ENCODE peak calls at places on chromosomes 12 and 14, in nine cellular contexts. J is Daoy; S is GM04503; F is stimulated activated CD4-positive, alpha-beta T cell treated with anti-CD3 and anti-CD28 coated beads, Interleukin-15, amount 100 ng/mL, for 1 hour; K is NCI-H1092 treated with DMSO at 0.1 percent for 48 hours; D is activated B cell treated with CpG ODN at 0.5 μM for 24 hours; H is Caki2; P is NCI-H774; Z is A172. L is an unnamed sample.

GRCh38 chr12:67697443-67697842 is 48.9 kb downstream of the DYRK2 start:
- DNase-seq in J (no peak), S (no peak), F (no peak), K (no peak), D (no peak), H (no peak), P (no peak), Z (no peak), L (no peak)

GRCh38 chr14:102590667-102591099 is 1.8 kb upstream of the RCOR1 start:
- DNase-seq in J (peak; percentile 66), S (no peak), F (no peak), K (no peak), D (peak; percentile 23), H (peak; percentile 22), P (no peak), Z (peak; percentile 26), L (no peak)

GRCh38 chr12:121009744-121010143 is 6.5 kb downstream of the C12orf43 start:
- DNase-seq in J (peak; percentile 32), S (no peak), F (no peak), K (no peak), D (no peak), H (peak; percentile 72), P (no peak), Z (peak; percentile 49), L (no peak)

GRCh38 chr12:53659011-53659551 is 16.8 kb downstream of the ATP5MC2 start:
- DNase-seq in J (peak; percentile 83), S (no peak), F (no peak), K (peak; percentile 87), D (no peak), H (peak; percentile 82), P (peak; percentile 81), Z (peak; percentile 68), L (no peak)

GRCh38 chr14:55131782-55132181 is 2.7 kb downstream of the LGALS3 start:
- DNase-seq in J (no peak), S (no peak), F (no peak), K (no peak), D (no peak), H (no peak), P (no peak), Z (no peak), L (no peak)

GRCh38 chr12:27083861-27084271 is 1.5 kb upstream of the C12orf71 start:
- DNase-seq in J (no peak), S (peak; percentile 31), F (no peak), K (no peak), D (no peak), H (no peak), P (no peak), Z (no peak), L (no peak)

GRCh38 chr14:105094193-105094907 is 29.1 kb upstream of the GPR132 start:
- DNase-seq in J (no peak), S (no peak), F (no peak), K (no peak), D (no peak), H (no peak), P (no peak), Z (no peak), L (no peak)

GRCh38 chr14:65940056-65940735 is 527.7 kb downstream of the FUT8 start:
- DNase-seq in J (peak; percentile 55), S (no peak), F (no peak), K (peak; percentile 19), D (no peak), H (no peak), P (no peak), Z (peak; percentile 1), L (no peak)

GRCh38 chr12:12381982-12382381 is 25.1 kb downstream of the BORCS5 start:
- DNase-seq in J (no peak), S (no peak), F (no peak), K (no peak), D (no peak), H (no peak), P (no peak), Z (no peak), L (no peak)

GRCh38 chr12:27468241-27468640 is 21.7 kb downstream of the SMCO2 start:
- DNase-seq in J (no peak), S (no peak), F (no peak), K (no peak), D (no peak), H (no peak), P (no peak), Z (no peak), L (no peak)

GRCh38 chr12:119593578-119594398 is at the start of gene TMEM233:
- DNase-seq in J (peak; percentile 62), S (no peak), F (no peak), K (no peak), D (no peak), H (no peak), P (no peak), Z (no peak), L (no peak)

GRCh38 chr14:91744068-91744480 is 12.2 kb upstream of the CATSPERB start:
- DNase-seq in J (peak; percentile 43), S (no peak), F (no peak), K (no peak), D (no peak), H (no peak), P (no peak), Z (no peak), L (no peak)

GRCh38 chr14:54776361-54777001 is 126.1 kb downstream of the GCH1 start:
- DNase-seq in J (peak; percentile 78), S (no peak), F (no peak), K (peak; percentile 33), D (peak; percentile 58), H (no peak), P (no peak), Z (peak; percentile 24), L (no peak)

GRCh38 chr14:53683229-53683628 is 273.4 kb downstream of the BMP4 start:
- DNase-seq in J (no peak), S (no peak), F (no peak), K (no peak), D (no peak), H (no peak), P (no peak), Z (no peak), L (no peak)

GRCh38 chr14:102262894-102263462 is 42.0 kb downstream of the MOK start:
- DNase-seq in J (peak; percentile 93), S (no peak), F (no peak), K (no peak), D (no peak), H (peak; percentile 85), P (no peak), Z (peak; percentile 25), L (no peak)

GRCh38 chr12:113712481-113712880 is 240.8 kb upstream of the LHX5 start:
- DNase-seq in J (no peak), S (no peak), F (no peak), K (no peak), D (no peak), H (no peak), P (no peak), Z (no peak), L (no peak)

GRCh38 chr14:29926228-29926627 is 1.4 kb downstream of the PRKD1 start:
- DNase-seq in J (no peak), S (no peak), F (no peak), K (no peak), D (no peak), H (no peak), P (no peak), Z (no peak), L (no peak)

GRCh38 chr14:102776761-102777710 is at the start of gene TRAF3:
- DNase-seq in J (peak; percentile 84), S (no peak), F (peak; percentile 79), K (peak; percentile 34), D (peak; percentile 87), H (peak; percentile 41), P (peak; percentile 18), Z (no peak), L (peak; percentile 90)

GRCh38 chr12:80190001-80190400 is 90.7 kb downstream of the OTOGL start:
- DNase-seq in J (no peak), S (no peak), F (no peak), K (no peak), D (no peak), H (no peak), P (no peak), Z (peak; percentile 38), L (no peak)

GRCh38 chr12:106645074-106645421 is 62.2 kb downstream of the RFX4 start:
- DNase-seq in J (no peak), S (no peak), F (no peak), K (peak; percentile 58), D (no peak), H (no peak), P (peak; percentile 87), Z (no peak), L (no peak)

GRCh38 chr12:105935106-105935505 is 203.6 kb downstream of the NUAK1 start:
- DNase-seq in J (peak; percentile 25), S (no peak), F (no peak), K (no peak), D (no peak), H (no peak), P (no peak), Z (peak; percentile 71), L (no peak)

GRCh38 chr12:109710747-109711595 is 2.7 kb upstream of the FAM222A start:
- DNase-seq in J (peak; percentile 74), S (peak; percentile 21), F (no peak), K (no peak), D (no peak), H (peak; percentile 72), P (no peak), Z (peak; percentile 16), L (no peak)

GRCh38 chr12:31362759-31363415 is 36.9 kb upstream of the SINHCAF start:
- DNase-seq in J (peak; percentile 18), S (no peak), F (no peak), K (no peak), D (no peak), H (peak; percentile 8), P (peak; percentile 45), Z (no peak), L (no peak)

GRCh38 chr14:91929700-91930099 is 17.8 kb downstream of the FBLN5 start:
- DNase-seq in J (peak; percentile 21), S (no peak), F (no peak), K (no peak), D (no peak), H (no peak), P (no peak), Z (no peak), L (no peak)

GRCh38 chr12:71683633-71684032 is 2.2 kb upstream of the TMEM19 start:
- DNase-seq in J (no peak), S (no peak), F (no peak), K (no peak), D (no peak), H (no peak), P (no peak), Z (no peak), L (no peak)

GRCh38 chr14:104394606-104394910 is 185.0 kb upstream of the C14orf180 start:
- DNase-seq in J (no peak), S (no peak), F (no peak), K (no peak), D (no peak), H (no peak), P (no peak), Z (no peak), L (no peak)

GRCh38 chr14:51394391-51394790 is 154.3 kb downstream of the TMX1 start:
- DNase-seq in J (no peak), S (peak; percentile 89), F (no peak), K (peak; percentile 8), D (no peak), H (no peak), P (no peak), Z (no peak), L (no peak)

GRCh38 chr12:91877461-91878230 is 268.0 kb downstream of the BTG1 start:
- DNase-seq in J (no peak), S (no peak), F (no peak), K (no peak), D (no peak), H (no peak), P (no peak), Z (no peak), L (peak; percentile 42)

GRCh38 chr14:101058571-101058970 is 155.0 kb upstream of the RTL1 start:
- DNase-seq in J (no peak), S (no peak), F (no peak), K (no peak), D (no peak), H (no peak), P (no peak), Z (peak; percentile 3), L (no peak)

GRCh38 chr12:95416111-95416636 is 57.8 kb upstream of the METAP2 start:
- DNase-seq in J (no peak), S (no peak), F (no peak), K (no peak), D (no peak), H (no peak), P (no peak), Z (no peak), L (no peak)

GRCh38 chr12:49674318-49674985 is 32.8 kb downstream of the FMNL3 start:
- DNase-seq in J (no peak), S (no peak), F (no peak), K (no peak), D (no peak), H (no peak), P (no peak), Z (no peak), L (no peak)